ENCODE peak calls at places on chromosomes 5 and 9, in seven cellular contexts. Z is iris pigment epithelial cell; O is endothelial cell of umbilical vein; N is NCI-H446 treated with DMSO at 0.1 percent for 48 hours; F is caudate nucleus; G is activated CD4-positive, alpha-beta T cell treated with anti-CD3 and anti-CD28 coated beads, Interleukin-2, amount 50 U/mL, for 1 hour; V is kidney. E is an unnamed sample.

GRCh38 chr5:2581418-2581817 is 170.1 kb downstream of the IRX2 start:
- DNase-seq in Z (no peak), O (no peak), N (no peak), F (no peak), G (no peak), V (no peak), E (no peak)

GRCh38 chr5:180922932-180923331 is 24.0 kb downstream of the BTNL8 start:
- DNase-seq in Z (no peak), O (no peak), N (no peak), F (no peak), G (no peak), V (no peak), E (no peak)

GRCh38 chr5:84779206-84779605 is 394.5 kb upstream of the EDIL3 start:
- DNase-seq in Z (peak; percentile 72), O (no peak), N (no peak), F (no peak), G (no peak), V (no peak), E (no peak)

GRCh38 chr5:80255425-80255751 is 460 bp downstream of the SERINC5 start:
- DNase-seq in Z (peak; percentile 67), O (no peak), N (no peak), F (peak; percentile 74), G (peak; percentile 17), V (peak; percentile 92), E (no peak)

GRCh38 chr9:76302947-76303550 is 91.2 kb downstream of the RFK start:
- DNase-seq in Z (peak; percentile 62), O (peak; percentile 58), N (no peak), F (no peak), G (no peak), V (no peak), E (peak; percentile 49)

GRCh38 chr5:118479285-118479684 is 509.1 kb downstream of the DTWD2 start:
- DNase-seq in Z (no peak), O (no peak), N (no peak), F (no peak), G (no peak), V (no peak), E (no peak)

GRCh38 chr9:79279356-79279755 is 292.4 kb upstream of the TLE4 start:
- DNase-seq in Z (no peak), O (no peak), N (no peak), F (no peak), G (no peak), V (no peak), E (no peak)

GRCh38 chr9:104009853-104010252 is 84.3 kb upstream of the SMC2 start:
- DNase-seq in Z (peak; percentile 69), O (no peak), N (no peak), F (no peak), G (no peak), V (no peak), E (no peak)

GRCh38 chr9:68721934-68722333 is 16.9 kb downstream of the PIP5K1B start:
- DNase-seq in Z (no peak), O (no peak), N (no peak), F (no peak), G (no peak), V (no peak), E (no peak)

GRCh38 chr9:133935328-133936040 is 56.6 kb downstream of the VAV2 start:
- DNase-seq in Z (peak; percentile 45), O (peak; percentile 79), N (no peak), F (no peak), G (no peak), V (peak; percentile 95), E (no peak)

GRCh38 chr9:82109626-82110025 is 121.1 kb downstream of the SPATA31D1 start:
- DNase-seq in Z (no peak), O (no peak), N (no peak), F (no peak), G (no peak), V (no peak), E (no peak)

GRCh38 chr9:123414921-123415592 is 59.1 kb downstream of the CRB2 start:
- DNase-seq in Z (no peak), O (no peak), N (no peak), F (no peak), G (no peak), V (peak; percentile 18), E (no peak)

GRCh38 chr9:5025416-5025815 is 40.3 kb downstream of the JAK2 start:
- DNase-seq in Z (peak; percentile 49), O (peak; percentile 17), N (no peak), F (no peak), G (no peak), V (no peak), E (no peak)

GRCh38 chr5:150670275-150670960 is 9.4 kb downstream of the MYOZ3 start:
- DNase-seq in Z (no peak), O (no peak), N (no peak), F (no peak), G (no peak), V (no peak), E (no peak)

GRCh38 chr5:145967296-145967695 is 30.9 kb downstream of the SH3RF2 start:
- DNase-seq in Z (no peak), O (no peak), N (no peak), F (no peak), G (no peak), V (no peak), E (no peak)

GRCh38 chr5:157714480-157714879 is 16.7 kb upstream of the THG1L start:
- DNase-seq in Z (no peak), O (no peak), N (no peak), F (no peak), G (no peak), V (no peak), E (no peak)

GRCh38 chr5:93100433-93100832 is 480.6 kb downstream of the NR2F1-AS1 start:
- DNase-seq in Z (peak; percentile 69), O (no peak), N (no peak), F (no peak), G (no peak), V (no peak), E (no peak)

GRCh38 chr5:179585903-179586511 is 35.7 kb downstream of the RUFY1 start:
- DNase-seq in Z (no peak), O (no peak), N (no peak), F (no peak), G (no peak), V (no peak), E (no peak)

GRCh38 chr9:32251539-32251938 is 132.9 kb upstream of the ACO1 start:
- DNase-seq in Z (peak; percentile 58), O (peak; percentile 58), N (peak; percentile 70), F (no peak), G (peak; percentile 16), V (no peak), E (peak; percentile 33)